ENCODE peak calls at places on chromosomes 5 and 9, in four cellular contexts. A is A549, W is stomach, R is tibial nerve. Y is an unnamed sample. For H3K4me1, the result is how much of the 10 kb centered on the place peaks cover.

GRCh38 chr5:39580702-39581498 is 156.1 kb upstream of the DAB2 start:
- DNase-seq in A (no peak), W (no peak), R (no peak), Y (no peak)

GRCh38 chr5:159175547-159175946 is 33.8 kb downstream of the RNF145 start:
- DNase-seq in A (peak), W (no peak), R (no peak), Y (no peak)

GRCh38 chr5:149924481-149924880 is 20.1 kb downstream of the PDE6A start:
- DNase-seq in A (no peak), W (no peak), R (no peak), Y (no peak)

GRCh38 chr5:37198842-37199241 is 50.3 kb downstream of the CPLANE1 start:
- DNase-seq in A (no peak), W (no peak), R (no peak), Y (no peak)

GRCh38 chr9:77456829-77457437 is 191.2 kb downstream of the GNA14 start:
- DNase-seq in A (peak), W (peak), R (peak), Y (peak)

GRCh38 chr9:13967011-13967410 is 346.9 kb downstream of the NFIB start:
- DNase-seq in A (no peak), W (no peak), R (no peak), Y (no peak)

GRCh38 chr5:125061726-125062125 is 315.3 kb upstream of the ZNF608 start:
- DNase-seq in A (no peak), W (no peak), R (no peak), Y (no peak)

GRCh38 chr5:174231961-174232487 is 186.5 kb downstream of the NSG2 start:
- DNase-seq in A (no peak), W (no peak), R (no peak), Y (peak)

GRCh38 chr5:68522863-68523262 is 307.3 kb downstream of the PIK3R1 start:
- DNase-seq in A (no peak), W (no peak), R (no peak), Y (no peak)

GRCh38 chr5:37553720-37554402 is 174.7 kb downstream of the WDR70 start:
- DNase-seq in A (no peak), W (no peak), R (no peak), Y (no peak)

GRCh38 chr5:79694652-79695051 is 5.0 kb downstream of the CMYA5 start:
- DNase-seq in A (no peak), W (no peak), R (no peak), Y (peak)

GRCh38 chr5:75265731-75266130 is 29.1 kb upstream of the ANKRD31 start:
- DNase-seq in A (peak), W (no peak), R (no peak), Y (no peak)

GRCh38 chr5:124583469-124584350 is 162.7 kb downstream of the ZNF608 start:
- DNase-seq in A (peak), W (no peak), R (no peak), Y (no peak)

GRCh38 chr5:475704-476101 is 32.7 kb downstream of the EXOC3 start:
- DNase-seq in A (no peak), W (no peak), R (no peak), Y (no peak)

GRCh38 chr5:151094054-151094858 is 13.4 kb upstream of the TNIP1 start:
- DNase-seq in A (peak), W (peak), R (no peak), Y (no peak)

GRCh38 chr9:18320046-18320445 is 153.9 kb upstream of the ADAMTSL1 start:
- DNase-seq in A (no peak), W (no peak), R (no peak), Y (no peak)

GRCh38 chr5:127561254-127561653 is 43.8 kb downstream of the PRRC1 start:
- DNase-seq in A (no peak), W (no peak), R (no peak), Y (no peak)

GRCh38 chr5:90547072-90547536 is 11.5 kb upstream of the ADGRV1 start:
- DNase-seq in A (peak), W (no peak), R (no peak), Y (no peak)

GRCh38 chr9:36450110-36450732 is 50.2 kb upstream of the RNF38 start:
- DNase-seq in A (peak), W (no peak), R (no peak), Y (peak)

GRCh38 chr5:14107536-14107935 is 35.6 kb upstream of the TRIO start:
- DNase-seq in A (no peak), W (no peak), R (no peak), Y (no peak)

GRCh38 chr5:79511945-79512493 is 1.9 kb downstream of the HOMER1 start:
- DNase-seq in A (no peak), W (no peak), R (no peak), Y (no peak)

GRCh38 chr5:138905541-138905940 is 30.4 kb upstream of the LRRTM2 start:
- DNase-seq in A (peak), W (no peak), R (no peak), Y (peak)

GRCh38 chr9:86749530-86750275 is 197.6 kb downstream of the GAS1 start:
- DNase-seq in A (no peak), W (no peak), R (no peak), Y (no peak)

GRCh38 chr9:69145148-69145547 is 28.9 kb upstream of the TJP2 start:
- DNase-seq in A (no peak), W (no peak), R (no peak), Y (no peak)

GRCh38 chr5:93601433-93602175 is 18.6 kb downstream of the NR2F1 start:
- DNase-seq in A (no peak), W (no peak), R (no peak), Y (no peak)

GRCh38 chr9:112659906-112660305 is 58.0 kb downstream of the INIP start:
- DNase-seq in A (no peak), W (no peak), R (no peak), Y (no peak)

GRCh38 chr9:83715221-83715620 is 7.5 kb upstream of the UBQLN1 start:
- DNase-seq in A (no peak), W (no peak), R (no peak), Y (no peak)

GRCh38 chr9:122457787-122458186 is 19.9 kb downstream of the OR1J1 start:
- DNase-seq in A (no peak), W (no peak), R (no peak), Y (no peak)

GRCh38 chr5:111075520-111075919 is 4.0 kb downstream of the TSLP start:
- DNase-seq in A (no peak), W (no peak), R (no peak), Y (no peak)

GRCh38 chr5:155885199-155885598 is 441.8 kb upstream of the SGCD start:
- DNase-seq in A (no peak), W (no peak), R (no peak), Y (no peak)

GRCh38 chr5:92896722-92897121 is 684.3 kb downstream of the NR2F1-AS1 start:
- DNase-seq in A (no peak), W (no peak), R (no peak), Y (no peak)

GRCh38 chr9:4301971-4302427 is 2.1 kb upstream of the GLIS3 start:
- DNase-seq in A (peak), W (no peak), R (peak), Y (peak)

GRCh38 chr9:93590609-93591234 is 14.3 kb downstream of the PHF2 start:
- DNase-seq in A (no peak), W (no peak), R (no peak), Y (no peak)

GRCh38 chr5:142056831-142057696 is 44.2 kb upstream of the GNPDA1 start:
- DNase-seq in A (no peak), W (no peak), R (no peak), Y (no peak)

GRCh38 chr5:143413964-143414669 is 10.6 kb upstream of the NR3C1 start:
- DNase-seq in A (no peak), W (no peak), R (no peak), Y (no peak)
- H3K4me3 ChIP-seq in A (no peak), W (no peak), R (no peak), Y (no peak)

GRCh38 chr9:131734781-131735180 is 5.1 kb downstream of the RAPGEF1 start:
- DNase-seq in A (no peak), W (no peak), R (no peak), Y (no peak)

GRCh38 chr9:131732061-131732526 is 7.8 kb downstream of the RAPGEF1 start:
- DNase-seq in A (no peak), W (no peak), R (no peak), Y (peak)

GRCh38 chr9:131732636-131733340 is 7.1 kb downstream of the RAPGEF1 start:
- DNase-seq in A (no peak), W (no peak), R (no peak), Y (no peak)

GRCh38 chr9:131734165-131734610 is 5.7 kb downstream of the RAPGEF1 start:
- DNase-seq in A (peak), W (peak), R (no peak), Y (peak)

DNA sequence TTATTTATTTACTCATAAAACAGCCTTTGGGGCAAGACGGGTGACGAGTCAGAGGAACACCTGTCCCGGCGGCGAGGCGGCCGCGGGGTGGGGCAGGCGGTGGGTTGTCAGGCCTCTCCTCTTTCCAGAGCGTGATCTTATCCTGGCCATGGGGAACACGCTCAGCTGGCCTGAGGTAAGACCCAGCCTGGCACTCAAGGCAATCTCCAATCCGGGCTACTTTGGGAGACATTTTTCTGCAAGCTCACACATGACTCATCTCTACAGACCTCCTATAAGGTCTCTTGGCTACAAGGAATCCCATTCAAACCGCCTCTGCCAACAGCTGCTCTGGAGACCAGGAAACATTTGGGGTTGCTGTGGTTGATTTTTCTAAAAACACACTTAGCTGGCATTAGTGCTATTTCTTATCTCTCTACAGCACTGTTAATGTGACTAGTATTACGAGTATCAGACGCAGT is 6.2 kb downstream of the RAPGEF1 start:
- DNase-seq in A (peak), W (peak), R (no peak), Y (peak)
- TF ChIP-seq POLR2A in A (no peak), W (no peak), R (no peak), Y (no peak)

GRCh38 chr9:70590264-70590646 is 175.8 kb upstream of the KLF9 start:
- DNase-seq in A (no peak), W (no peak), R (no peak), Y (no peak)
- H3K4me1 ChIP-seq in A (under half), W (under half), R (half or more), Y (under half)

GRCh38 chr5:143214890-143215289 is 188.6 kb downstream of the NR3C1 start:
- DNase-seq in A (no peak), W (no peak), R (no peak), Y (no peak)

GRCh38 chr5:143213231-143213850 is 190.1 kb downstream of the NR3C1 start:
- DNase-seq in A (no peak), W (no peak), R (no peak), Y (peak)

GRCh38 chr5:143214458-143214857 is 189.0 kb downstream of the NR3C1 start:
- DNase-seq in A (no peak), W (no peak), R (no peak), Y (no peak)

GRCh38 chr5:143212261-143212660 is 191.2 kb downstream of the NR3C1 start:
- DNase-seq in A (no peak), W (no peak), R (no peak), Y (no peak)

GRCh38 chr5:143213851-143214363 is 189.6 kb downstream of the NR3C1 start:
- DNase-seq in A (no peak), W (no peak), R (no peak), Y (no peak)
- H3K4me3 ChIP-seq in A (no peak), W (no peak), R (no peak), Y (no peak)

DNA sequence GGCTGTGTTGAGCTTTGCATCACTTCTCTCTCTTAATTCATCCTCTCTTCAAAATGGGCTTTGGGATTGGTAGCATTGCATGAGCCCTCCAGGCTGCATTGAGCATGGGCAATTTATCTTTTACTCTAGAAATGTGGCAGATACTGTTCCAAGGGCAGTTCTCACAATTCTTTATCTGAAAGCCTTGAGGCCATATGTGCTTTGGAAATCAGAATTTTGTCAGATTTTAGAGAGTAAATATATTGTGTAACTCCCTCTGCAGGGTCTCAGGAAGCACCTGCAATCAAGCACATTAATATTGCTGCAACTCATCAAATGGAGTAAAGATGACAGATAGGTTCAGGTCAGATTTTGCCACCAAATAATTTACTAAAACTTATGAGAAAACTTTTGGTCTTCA is 17.6 kb downstream of the ALDOB start:
- DNase-seq in A (no peak), W (no peak), R (no peak), Y (no peak)
- TF ChIP-seq POLR2A in A (no peak), W (no peak), R (no peak), Y (no peak)

GRCh38 chr5:172870807-172871431 is 36.9 kb downstream of the ERGIC1 start:
- DNase-seq in A (no peak), W (no peak), R (no peak), Y (peak)

GRCh38 chr5:172868436-172868923 is 34.4 kb downstream of the ERGIC1 start:
- DNase-seq in A (peak), W (no peak), R (no peak), Y (no peak)

GRCh38 chr5:172868924-172869565 is 35.0 kb downstream of the ERGIC1 start:
- DNase-seq in A (peak), W (peak), R (peak), Y (peak)

GRCh38 chr5:172870261-172870806 is 36.3 kb downstream of the ERGIC1 start:
- DNase-seq in A (peak), W (no peak), R (no peak), Y (peak)

GRCh38 chr5:172869734-172870133 is 35.7 kb downstream of the ERGIC1 start:
- DNase-seq in A (no peak), W (no peak), R (no peak), Y (peak)
- H3K4me1 ChIP-seq in A (half or more), W (half or more), R (half or more), Y (half or more)

DNA sequence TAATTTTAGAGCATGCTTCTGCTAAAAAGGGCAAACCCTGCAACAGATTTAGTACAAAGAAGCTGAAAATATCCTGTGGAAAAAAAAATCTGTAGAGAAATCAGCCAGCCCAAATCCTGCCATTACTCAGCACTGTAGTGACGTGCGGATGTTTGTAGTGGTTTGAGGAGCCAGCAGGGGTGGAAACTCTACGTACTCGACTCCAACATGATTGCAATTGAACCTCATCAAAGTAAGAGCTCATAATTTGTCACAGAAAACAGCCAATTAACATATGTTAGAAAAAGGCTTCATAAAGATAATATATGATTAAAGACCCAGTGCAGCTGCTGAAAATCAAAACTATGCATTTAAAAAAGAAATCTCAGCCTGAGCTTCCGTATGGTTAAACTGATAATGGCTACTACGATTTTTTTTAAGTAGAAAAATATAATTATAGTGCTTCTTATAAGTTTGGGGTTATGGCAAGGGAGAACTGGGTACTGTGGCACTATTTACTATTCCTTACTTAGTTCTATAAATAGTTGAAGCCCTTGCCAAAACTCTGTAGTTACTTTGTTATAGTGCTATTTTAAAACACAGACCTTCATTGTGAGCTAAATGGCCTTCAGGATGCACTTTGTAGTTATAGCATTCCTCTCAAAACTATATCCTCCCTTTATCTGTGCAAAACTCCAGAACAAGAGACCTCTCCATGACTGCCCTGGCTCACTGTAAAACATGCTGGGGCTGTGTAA is 49.4 kb downstream of the MEF2C start:
- DNase-seq in A (no peak), W (no peak), R (no peak), Y (peak)
- H3K4me3 ChIP-seq in A (no peak), W (no peak), R (no peak), Y (no peak)

GRCh38 chr5:65562731-65563701 is at the start of the genes CENPK and PPWD1:
- DNase-seq in A (peak), W (peak), R (peak), Y (peak)
- TF ChIP-seq POLR2A in A (peak), W (no peak), R (peak), Y (peak)

Y was measured in thyroid gland.